ENCODE peak calls at places on chromosome 3, in five cellular contexts. J, M, H, A and E are unnamed samples.

GRCh38 chr3:140933552-140933951 is 8.1 kb upstream of the SLC25A36 start:
- DNase-seq in J (no peak), M (no peak), H (no peak), A (no peak), E (no peak)

GRCh38 chr3:150757768-150758167 is 5.2 kb downstream of the SIAH2 start:
- DNase-seq in J (no peak), M (no peak), H (no peak), A (no peak), E (no peak)

GRCh38 chr3:139227827-139228226 is 116.0 kb upstream of the MRPS22 start:
- DNase-seq in J (no peak), M (no peak), H (no peak), A (no peak), E (no peak)

GRCh38 chr3:177615015-177615414 is 417.7 kb upstream of the TBL1XR1 start:
- DNase-seq in J (no peak), M (peak), H (peak), A (peak), E (no peak)

GRCh38 chr3:180390313-180390712 is 211.7 kb upstream of the TTC14 start:
- DNase-seq in J (no peak), M (no peak), H (no peak), A (no peak), E (no peak)

GRCh38 chr3:195072916-195073564 is 197.9 kb downstream of the XXYLT1 start:
- DNase-seq in J (no peak), M (no peak), H (no peak), A (no peak), E (no peak)

GRCh38 chr3:167350245-167350862 is 29.7 kb downstream of the ZBBX start:
- DNase-seq in J (no peak), M (peak), H (peak), A (peak), E (no peak)

GRCh38 chr3:16840111-16840444 is 44.7 kb upstream of the PLCL2 start:
- DNase-seq in J (no peak), M (no peak), H (no peak), A (no peak), E (no peak)

GRCh38 chr3:115146032-115146417 is 1.1 kb downstream of the ZBTB20 start:
- DNase-seq in J (peak), M (peak), H (peak), A (peak), E (peak)

GRCh38 chr3:173548261-173548660 is 150.7 kb downstream of the NLGN1 start:
- DNase-seq in J (no peak), M (peak), H (peak), A (no peak), E (no peak)

GRCh38 chr3:112579697-112580096 is 17.9 kb downstream of the SLC35A5 start:
- DNase-seq in J (no peak), M (no peak), H (peak), A (peak), E (no peak)

GRCh38 chr3:119653871-119654270 is 6.5 kb downstream of the POPDC2 start:
- DNase-seq in J (no peak), M (no peak), H (no peak), A (no peak), E (no peak)

GRCh38 chr3:119585193-119585592 is 5.9 kb downstream of the ADPRH start:
- DNase-seq in J (no peak), M (no peak), H (no peak), A (no peak), E (no peak)

GRCh38 chr3:174317005-174317404 is 542.1 kb upstream of the NAALADL2 start:
- DNase-seq in J (no peak), M (no peak), H (no peak), A (no peak), E (no peak)

GRCh38 chr3:173380681-173381080 is 16.9 kb upstream of the NLGN1 start:
- DNase-seq in J (no peak), M (no peak), H (no peak), A (no peak), E (no peak)

GRCh38 chr3:138186216-138186615 is 885 bp upstream of the ARMC8 start:
- DNase-seq in J (no peak), M (no peak), H (no peak), A (peak), E (no peak)

GRCh38 chr3:170907519-170908234 is 760 bp downstream of the EIF5A2 start:
- DNase-seq in J (no peak), M (peak), H (peak), A (peak), E (no peak)

GRCh38 chr3:112759681-112760080 is 87.0 kb downstream of the CD200R1L start:
- DNase-seq in J (no peak), M (no peak), H (no peak), A (no peak), E (no peak)

GRCh38 chr3:143002727-143003126 is 1.4 kb downstream of the U2SURP start:
- DNase-seq in J (no peak), M (peak), H (no peak), A (no peak), E (no peak)